ENCODE peak calls at places on chromosomes 5 and 9, in four cellular contexts. T, P, I and K are unnamed samples.

GRCh38 chr5:1832511-1833250 is 31.5 kb downstream of the NDUFS6 start:
- DNase-seq in T (no peak), P (no peak), I (no peak), K (no peak)

GRCh38 chr5:168365581-168366081 is 74.2 kb downstream of the WWC1 start:
- DNase-seq in T (no peak), P (peak), I (peak), K (peak)

GRCh38 chr9:128149001-128149701 is at the start of gene LCN2:
- DNase-seq in T (no peak), P (peak), I (peak), K (peak)

GRCh38 chr5:168172718-168173045 is 118.8 kb upstream of the WWC1 start:
- DNase-seq in T (no peak), P (no peak), I (no peak), K (no peak)

GRCh38 chr9:17793713-17794622 is 215.1 kb downstream of the SH3GL2 start:
- DNase-seq in T (no peak), P (no peak), I (peak), K (no peak)

GRCh38 chr5:55714339-55714738 is 2.2 kb upstream of the SLC38A9 start:
- DNase-seq in T (no peak), P (no peak), I (no peak), K (no peak)

GRCh38 chr9:122572456-122572855 is 10.7 kb downstream of the OR1L8 start:
- DNase-seq in T (no peak), P (no peak), I (no peak), K (no peak)

GRCh38 chr9:8916771-8917170 is 1117.2 kb upstream of the DMAC1 start:
- DNase-seq in T (no peak), P (no peak), I (no peak), K (no peak)

GRCh38 chr5:150469718-150470470 is 20.4 kb upstream of the RPS14 start:
- DNase-seq in T (peak), P (no peak), I (peak), K (no peak)